ENCODE peak calls at places on chromosomes 3 and 15, in eight cellular contexts. B is tibial nerve, N is upper lobe of right lung, Y is left ventricle myocardium inferior, V is stomach, J is PC-9, F is sigmoid colon, G is A549. T is an unnamed sample.
A peak's percentile ranks its signal among the peaks of the same experiment; 100 is the strongest.

GRCh38 chr15:40454904-40455391 is 14.2 kb downstream of the BAHD1 start:
- DNase-seq in G (no peak), J (peak; percentile 39), V (no peak), Y (no peak), N (no peak), F (no peak), B (no peak), T (no peak)

GRCh38 chr3:58306662-58307286 is 454 bp downstream of the HTD2 start:
- DNase-seq in N (peak; percentile 67), Y (peak; percentile 41), J (no peak), B (no peak), V (peak; percentile 30), F (peak; percentile 70), G (peak; percentile 49), T (no peak)

GRCh38 chr15:65212097-65212496 is 824 bp upstream of the CILP start:
- DNase-seq in B (no peak), Y (no peak), N (no peak), G (peak; percentile 48), V (no peak), F (peak; percentile 36), J (no peak), T (no peak)

GRCh38 chr3:140953028-140953960 is 11.7 kb downstream of the SLC25A36 start:
- DNase-seq in N (no peak), V (no peak), Y (no peak), F (no peak), G (no peak), J (peak; percentile 59), B (no peak), T (no peak)

GRCh38 chr3:196990654-196991053 is 22.0 kb upstream of the PIGZ start:
- DNase-seq in F (peak; percentile 48), V (no peak), J (no peak), N (peak; percentile 27), Y (peak; percentile 1), G (no peak), B (no peak), T (no peak)

GRCh38 chr3:9500108-9501050 is 53.2 kb downstream of the LHFPL4 start:
- DNase-seq in Y (peak; percentile 53), V (peak; percentile 60), N (peak; percentile 84), G (peak; percentile 83), J (no peak), B (no peak), F (no peak), T (no peak)

GRCh38 chr3:23017800-23018199 is 185.3 kb upstream of the UBE2E2 start:
- DNase-seq in B (no peak), F (no peak), V (no peak), Y (no peak), J (peak; percentile 92), G (no peak), N (no peak), T (no peak)

GRCh38 chr3:44942202-44942921 is 33.6 kb downstream of the ZDHHC3 start:
- DNase-seq in B (no peak), F (no peak), G (peak; percentile 23), V (no peak), J (no peak), Y (no peak), N (no peak), T (no peak)

DNA sequence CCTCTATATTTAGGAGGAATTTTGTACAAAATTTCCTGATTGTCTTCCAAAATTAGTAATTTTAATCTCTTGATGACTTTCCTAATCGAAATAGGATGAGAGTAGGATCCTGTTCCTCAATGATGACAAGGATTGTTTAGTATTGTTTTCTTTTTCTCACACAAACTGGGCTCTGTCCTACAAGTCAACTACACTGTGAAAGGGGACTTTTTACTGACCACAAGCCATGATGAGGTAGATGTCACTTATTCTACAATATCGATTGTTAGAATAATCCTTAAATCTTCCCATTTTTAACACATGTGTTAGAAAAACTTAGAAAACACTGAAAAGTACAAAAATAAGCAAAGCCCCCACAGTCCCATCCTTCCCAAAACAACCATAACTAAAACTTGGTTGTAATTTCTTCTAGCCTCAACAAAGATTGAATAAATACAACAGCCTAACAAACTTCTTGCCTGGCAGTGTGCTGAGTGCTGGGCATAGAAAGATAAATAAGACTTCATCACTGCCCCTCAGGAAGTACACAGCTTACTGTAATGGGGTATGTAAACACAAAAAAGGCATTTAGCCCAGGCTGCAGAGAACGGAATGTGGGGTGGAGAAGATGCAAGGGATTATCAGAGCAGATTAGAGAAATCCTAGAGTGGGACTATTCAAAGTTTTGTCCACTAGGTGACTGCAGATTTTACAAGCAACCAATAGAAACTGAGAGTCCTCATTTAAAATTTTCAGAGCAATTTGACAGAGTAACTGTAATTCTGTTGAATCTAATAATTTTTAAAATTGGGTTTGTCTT is 35.6 kb upstream of the TSC22D2 start:
- DNase-seq in G (peak; percentile 42), N (no peak), V (no peak), J (no peak), Y (no peak), F (no peak), B (no peak), T (no peak)
- TF ChIP-seq CTCF in G (no peak), N (peak; percentile 26), V (no peak), J (no peak), Y (peak; percentile 17), F (peak; percentile 14), B (no peak), T (peak; percentile 24)

GRCh38 chr15:53976844-53977392 is 1.3 kb upstream of the UNC13C start:
- DNase-seq in J (no peak), G (no peak), Y (no peak), V (no peak), F (no peak), B (no peak), N (no peak), T (no peak)

GRCh38 chr15:53982876-53983275 is 4.6 kb downstream of the UNC13C start:
- DNase-seq in V (no peak), J (no peak), F (no peak), Y (no peak), G (no peak), B (no peak), N (no peak), T (no peak)

GRCh38 chr15:53978248-53978906 is at the start of gene UNC13C:
- DNase-seq in N (peak; percentile 64), G (peak; percentile 7), F (peak; percentile 71), B (no peak), V (peak; percentile 28), J (no peak), Y (peak; percentile 14), T (peak; percentile 58)

GRCh38 chr15:53982281-53982680 is 4.0 kb downstream of the UNC13C start:
- DNase-seq in G (no peak), J (no peak), Y (no peak), N (no peak), V (no peak), F (no peak), B (no peak), T (no peak)

DNA sequence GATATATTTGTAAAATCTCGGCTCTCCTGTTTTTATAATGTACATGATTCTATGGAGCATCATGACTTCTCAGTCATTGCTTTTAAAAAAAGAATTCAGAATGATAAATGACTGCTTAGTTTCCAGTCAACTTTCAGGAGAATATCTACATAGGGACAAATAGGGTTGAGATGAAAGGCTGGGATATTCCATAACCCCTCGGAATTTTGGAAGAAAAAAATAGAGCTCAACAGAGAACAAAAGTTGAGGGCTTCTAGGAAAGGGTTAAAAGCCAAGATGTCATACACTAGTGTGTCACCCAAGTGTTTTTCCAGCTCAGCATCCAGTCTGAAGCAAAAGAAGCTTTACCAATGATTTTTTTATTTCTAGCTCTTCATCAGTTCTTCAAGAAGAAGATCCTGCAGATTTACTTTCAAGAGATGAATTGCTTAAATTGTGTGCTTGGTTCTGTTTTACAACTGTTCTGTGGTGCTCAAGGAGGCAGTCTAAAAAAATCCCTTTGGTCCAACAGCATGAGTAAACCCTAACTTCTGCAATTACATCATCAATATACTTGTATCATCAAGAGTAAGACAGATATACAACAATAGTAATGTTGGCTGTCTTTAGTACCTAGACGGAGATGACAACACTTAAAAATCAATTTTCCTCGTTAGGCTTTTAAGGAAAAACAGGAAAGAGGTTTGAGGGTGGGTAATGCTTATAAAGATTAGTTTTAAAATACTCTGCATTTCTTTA is 979 bp downstream of the UNC13C start:
- DNase-seq in V (no peak), N (no peak), G (no peak), J (no peak), B (no peak), Y (no peak), F (no peak), T (no peak)
- H3K4me3 ChIP-seq in V (peak overlapping the region; percentile 29), N (peak overlapping the region; percentile 29), G (peak overlapping the region; percentile 37), J (no peak overlapping the region), B (no peak overlapping the region), Y (peak overlapping the region; percentile 52), F (peak overlapping the region; percentile 40), T (no peak overlapping the region)

GRCh38 chr15:67147410-67147949 is 82.1 kb downstream of the SMAD3 start:
- DNase-seq in N (no peak), J (peak; percentile 66), G (no peak), V (no peak), F (peak; percentile 52), B (no peak), Y (no peak), T (no peak)

GRCh38 chr15:67152429-67152828 is 87.0 kb downstream of the SMAD3 start:
- DNase-seq in F (peak; percentile 12), G (no peak), Y (no peak), V (no peak), J (no peak), B (no peak), N (no peak), T (no peak)

GRCh38 chr15:67148196-67148701 is 82.8 kb downstream of the SMAD3 start:
- DNase-seq in G (no peak), J (peak; percentile 96), F (peak; percentile 50), B (no peak), Y (no peak), V (no peak), N (no peak), T (no peak)

GRCh38 chr15:67149068-67149841 is 83.9 kb downstream of the SMAD3 start:
- DNase-seq in Y (no peak), J (peak; percentile 47), B (no peak), F (peak; percentile 64), N (no peak), G (no peak), V (no peak), T (no peak)

DNA sequence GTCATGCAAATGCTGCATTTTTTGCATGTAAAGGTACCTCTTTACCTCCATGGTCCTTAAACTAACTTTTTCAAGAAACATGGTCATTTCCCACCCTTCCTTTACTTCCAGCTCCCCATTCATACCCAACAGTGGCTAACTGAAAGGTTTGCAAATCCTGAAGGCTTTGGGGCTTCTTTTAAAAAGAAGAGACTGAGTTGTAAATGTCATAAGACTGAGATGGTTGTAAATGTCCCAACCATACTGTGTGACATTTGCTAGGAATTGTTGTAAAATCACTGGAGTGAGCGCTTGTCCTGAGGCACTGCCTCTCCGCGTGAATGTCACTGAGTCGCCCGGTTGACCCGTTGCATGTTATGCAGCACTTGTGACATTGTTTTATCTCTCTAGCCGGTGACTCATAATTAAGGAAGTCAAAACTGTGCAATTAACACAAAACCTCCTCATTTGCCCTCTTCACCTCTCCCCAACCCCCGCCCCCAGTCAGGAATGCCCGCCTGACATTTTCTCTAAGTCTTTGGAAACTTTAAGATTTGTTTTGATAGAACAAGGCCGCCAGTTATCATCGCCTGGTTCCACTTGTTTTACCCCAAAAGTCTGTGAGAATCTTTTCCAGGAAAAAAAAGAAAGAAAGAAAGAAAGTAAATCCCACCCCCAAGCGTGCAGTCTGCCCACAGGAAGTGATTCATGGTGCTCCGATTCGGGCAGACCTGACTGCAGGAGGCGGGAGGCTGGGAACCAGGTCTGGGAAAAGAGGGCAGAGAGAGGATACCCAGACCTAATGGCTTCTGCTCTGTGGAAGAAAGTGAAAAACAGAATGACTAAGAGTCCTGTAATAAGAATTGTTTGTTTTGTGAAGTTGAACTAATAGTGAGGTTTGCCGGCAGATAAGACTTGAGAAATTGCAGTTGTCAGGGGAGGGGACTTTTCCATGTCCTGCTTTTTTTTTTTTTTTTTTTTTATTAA is 84.7 kb downstream of the SMAD3 start:
- DNase-seq in B (no peak), G (peak; percentile 97), Y (peak; percentile 67), V (peak; percentile 62), N (no peak), F (peak; percentile 83), J (peak; percentile 97), T (peak; percentile 99)
- H3K4me1 ChIP-seq in B (peaks cover 48% of the 10 kb centered on the region), G (peaks cover 96% of the 10 kb centered on the region), Y (peaks cover 83% of the 10 kb centered on the region), V (peaks cover 54% of the 10 kb centered on the region), N (peaks cover 72% of the 10 kb centered on the region), F (peaks cover 43% of the 10 kb centered on the region), J (peaks cover 77% of the 10 kb centered on the region), T (peaks cover 67% of the 10 kb centered on the region)

DNA sequence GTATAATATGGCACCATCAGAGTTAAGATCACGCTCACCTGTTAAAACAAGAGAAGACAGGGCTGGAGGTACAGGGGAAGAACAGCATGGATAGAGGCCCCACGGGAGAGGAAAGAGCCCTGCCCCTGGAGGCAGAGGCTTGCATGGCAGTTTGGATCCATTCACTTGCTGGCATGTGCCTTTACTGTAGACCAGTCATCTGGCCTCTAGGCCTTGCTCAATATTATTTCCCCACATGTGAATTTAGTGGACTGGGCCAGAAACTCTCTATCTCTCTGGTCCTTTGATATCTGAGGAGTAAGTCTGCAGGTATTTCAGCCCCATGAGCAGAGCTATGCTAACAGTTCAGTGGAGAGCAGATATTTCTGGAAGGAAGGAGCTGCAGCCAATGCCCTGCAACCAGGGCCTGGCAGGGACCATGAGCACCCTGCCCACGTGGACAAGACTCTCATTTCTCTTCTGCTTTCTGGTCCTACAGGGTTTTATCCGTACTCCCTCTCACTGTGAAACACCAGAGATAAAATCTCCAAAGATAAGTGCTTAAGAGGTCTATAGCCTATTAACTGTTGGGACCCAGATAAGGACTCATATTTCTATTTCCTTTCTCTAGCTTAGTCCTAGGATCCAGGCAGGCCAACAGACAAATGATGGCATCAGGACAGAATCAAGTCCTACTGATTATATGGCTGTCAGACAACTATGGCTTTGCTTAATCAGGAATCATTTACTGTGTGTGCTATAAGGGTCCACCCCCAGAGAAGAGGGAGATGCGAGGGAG is 65.0 kb downstream of the CLDN11 start:
- DNase-seq in N (no peak), B (no peak), Y (no peak), J (no peak), V (no peak), G (peak; percentile 20), F (no peak), T (no peak)
- TF ChIP-seq CTCF in N (no peak), B (no peak), Y (no peak), J (peak; percentile 36), V (no peak), G (no peak), F (no peak), T (no peak)